ENCODE peak calls at places on chromosome 21, in ten cellular contexts. W is GM12878, A is OCI-LY7, O is Panc1, H is AG04450, X is PC-3, E is psoas muscle, M is left ventricle myocardium inferior, N is ascending aorta, Z is AG10803. R is an unnamed sample.

GRCh38 chr21:40165671-40166070 is 298.4 kb downstream of the PCP4 start:
- DNase-seq in E (no peak), W (no peak), A (no peak), N (no peak), Z (no peak), O (no peak), M (no peak), H (no peak), X (no peak), R (no peak)

GRCh38 chr21:38544681-38545080 is 46.4 kb upstream of the ERG start:
- DNase-seq in Z (peak; percentile 40), X (peak; percentile 47), N (no peak), A (no peak), H (no peak), E (no peak), W (no peak), M (no peak), O (no peak), R (no peak)

GRCh38 chr21:28431022-28431421 is 561.7 kb downstream of the LTN1 start:
- DNase-seq in M (no peak), A (no peak), W (no peak), H (no peak), E (no peak), X (peak; percentile 32), N (no peak), O (no peak), Z (no peak), R (no peak)

GRCh38 chr21:46634966-46635323 is 529 bp upstream of the PRMT2 start:
- DNase-seq in X (peak; percentile 60), W (peak; percentile 16), Z (peak; percentile 90), O (no peak), H (peak; percentile 70), A (peak; percentile 69), E (no peak), M (no peak), N (no peak), R (peak; percentile 27)

GRCh38 chr21:27423073-27423472 is 456.2 kb upstream of the ADAMTS5 start:
- DNase-seq in E (peak; percentile 69), N (peak; percentile 23), H (peak; percentile 88), X (peak; percentile 7), W (no peak), O (no peak), A (no peak), Z (peak; percentile 99), M (peak; percentile 72), R (no peak)

GRCh38 chr21:46667735-46668380 is 32.4 kb downstream of the PRMT2 start:
- DNase-seq in E (peak; percentile 39), M (no peak), A (no peak), H (no peak), O (no peak), Z (peak; percentile 39), X (peak; percentile 19), W (no peak), N (no peak), R (no peak)

GRCh38 chr21:17848228-17848627 is 29.1 kb upstream of the C21orf91 start:
- DNase-seq in H (peak; percentile 90), O (no peak), A (no peak), X (peak; percentile 82), W (peak; percentile 84), Z (peak; percentile 92), N (no peak), M (peak; percentile 15), E (no peak), R (peak; percentile 53)

GRCh38 chr21:46622226-46622625 is 13.2 kb upstream of the PRMT2 start:
- DNase-seq in M (peak; percentile 42), O (no peak), E (peak; percentile 62), X (no peak), H (no peak), W (no peak), N (no peak), A (no peak), Z (no peak), R (no peak)

GRCh38 chr21:45982256-45982757 is 737 bp downstream of the COL6A1 start:
- DNase-seq in E (peak; percentile 61), Z (no peak), W (no peak), O (no peak), H (no peak), M (no peak), N (no peak), A (no peak), X (peak; percentile 18), R (no peak)

GRCh38 chr21:37164742-37165141 is 91.7 kb downstream of the TTC3 start:
- DNase-seq in A (no peak), W (no peak), E (no peak), Z (peak; percentile 47), H (no peak), O (no peak), N (no peak), X (no peak), M (no peak), R (no peak)

GRCh38 chr21:37172646-37173045 is 94.5 kb downstream of the VPS26C start:
- DNase-seq in X (no peak), H (no peak), E (no peak), Z (no peak), A (no peak), M (no peak), W (no peak), O (no peak), N (no peak), R (no peak)

GRCh38 chr21:37168666-37169065 is 95.6 kb downstream of the TTC3 start:
- DNase-seq in N (no peak), H (no peak), X (no peak), Z (no peak), O (no peak), A (no peak), M (no peak), E (peak; percentile 75), W (no peak), R (no peak)

GRCh38 chr21:37165606-37166005 is 92.6 kb downstream of the TTC3 start:
- DNase-seq in X (no peak), M (no peak), O (no peak), H (no peak), E (no peak), W (no peak), N (no peak), Z (peak; percentile 48), A (no peak), R (no peak)

DNA sequence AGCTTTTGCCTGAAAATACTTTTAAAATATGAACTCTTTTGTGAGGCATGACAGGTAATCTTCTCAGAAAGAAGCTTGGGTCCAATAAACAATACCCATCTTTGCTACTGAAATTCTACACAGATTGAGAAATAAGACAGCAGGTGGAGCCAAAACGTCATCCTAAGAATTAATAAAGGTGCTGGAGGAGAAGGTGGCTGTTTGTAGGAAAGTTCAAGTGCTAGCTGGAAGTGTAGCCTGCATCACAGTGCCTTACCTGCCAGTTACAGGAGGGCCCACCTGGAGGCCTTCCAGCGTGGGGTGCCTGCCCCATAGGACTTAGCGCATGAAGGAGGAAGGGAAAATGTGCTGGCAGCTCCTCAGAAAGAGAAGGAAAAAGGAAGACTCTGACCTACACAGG is 93.7 kb downstream of the TTC3 start:
- DNase-seq in H (no peak), N (no peak), A (peak; percentile 33), M (no peak), E (no peak), W (no peak), X (peak; percentile 58), Z (no peak), O (no peak), R (no peak)
- TF ChIP-seq CTCF in H (no peak), N (peak; percentile 7), A (peak; percentile 70), M (peak; percentile 45), E (peak; percentile 32), W (peak; percentile 56), X (peak; percentile 68), Z (no peak), O (peak; percentile 44), R (peak; percentile 25)

DNA sequence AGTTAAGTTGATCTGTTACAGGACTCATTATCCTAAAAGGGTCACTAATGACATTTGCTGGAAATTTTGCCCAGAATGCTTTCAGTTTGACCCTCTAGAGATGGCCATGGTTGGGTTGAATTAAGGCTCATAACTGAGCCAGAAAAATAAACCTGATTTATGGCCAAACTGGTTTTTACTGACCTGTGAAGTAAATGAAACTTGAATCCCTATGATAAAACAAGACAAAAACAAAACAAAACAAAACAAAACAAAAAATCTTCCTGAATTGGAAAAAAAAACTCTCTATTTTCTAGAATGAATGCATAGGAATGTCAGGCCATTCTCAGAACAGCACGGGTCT is 72.5 kb upstream of the CLDN14 start:
- DNase-seq in A (no peak), O (no peak), E (no peak), H (no peak), X (no peak), M (no peak), W (no peak), Z (no peak), N (no peak), R (no peak)
- H3K4me3 ChIP-seq in A (no peak overlapping the region), O (no peak overlapping the region), E (no peak overlapping the region), H (no peak overlapping the region), X (no peak overlapping the region), M (no peak overlapping the region), W (no peak overlapping the region), Z (no peak overlapping the region), N (no peak overlapping the region), R (no peak overlapping the region)

GRCh38 chr21:44947111-44947929 is 7.5 kb downstream of the SLX9 start:
- DNase-seq in A (no peak), W (no peak), H (no peak), Z (no peak), X (peak; percentile 32), M (peak; percentile 75), E (peak; percentile 88), N (no peak), O (no peak), R (no peak)

GRCh38 chr21:44948426-44949120 is 8.7 kb downstream of the SLX9 start:
- DNase-seq in H (no peak), N (peak; percentile 5), M (peak; percentile 16), W (no peak), X (no peak), Z (no peak), A (no peak), O (no peak), E (peak; percentile 54), R (no peak)

GRCh38 chr21:44946254-44947041 is 6.6 kb downstream of the SLX9 start:
- DNase-seq in N (no peak), A (no peak), M (peak; percentile 18), X (no peak), W (no peak), Z (no peak), O (no peak), H (no peak), E (peak; percentile 50), R (no peak)

GRCh38 chr21:44949161-44950015 is 9.6 kb downstream of the SLX9 start:
- DNase-seq in O (peak; percentile 35), A (peak; percentile 63), H (no peak), M (peak; percentile 89), N (peak; percentile 50), E (peak; percentile 95), Z (peak; percentile 69), W (no peak), X (peak; percentile 81), R (no peak)

GRCh38 chr21:44947930-44948331 is 8.1 kb downstream of the SLX9 start:
- DNase-seq in N (peak; percentile 4), W (no peak), A (no peak), X (no peak), M (peak; percentile 67), Z (no peak), H (no peak), O (no peak), E (peak; percentile 97), R (no peak)
- TF ChIP-seq CTCF in N (no peak), W (no peak), A (no peak), X (no peak), M (no peak), Z (no peak), H (no peak), O (no peak), E (no peak), R (no peak)

GRCh38 chr21:32322103-32322502 is 23.4 kb downstream of the MRAP start:
- DNase-seq in E (no peak), O (no peak), X (peak; percentile 29), Z (no peak), H (no peak), A (no peak), M (no peak), W (no peak), N (no peak), R (no peak)
- H3K4me3 ChIP-seq in E (no peak overlapping the region), O (no peak overlapping the region), X (no peak overlapping the region), Z (no peak overlapping the region), H (no peak overlapping the region), A (no peak overlapping the region), M (no peak overlapping the region), W (no peak overlapping the region), N (no peak overlapping the region), R (no peak overlapping the region)